ENCODE peak calls at places on chromosomes 16 and 17, in six cellular contexts. J, P, K, D, A and L are unnamed samples.

GRCh38 chr17:40864661-40865380 is 2.2 kb downstream of the KRT12 start:
- DNase-seq in J (no peak), P (no peak), K (no peak), D (no peak), A (no peak), L (no peak)

GRCh38 chr17:39027037-39027436 is 59.8 kb upstream of the FBXO47 start:
- DNase-seq in J (peak; percentile 16), P (peak; percentile 83), K (peak; percentile 79), D (no peak), A (peak; percentile 38), L (peak; percentile 90)

GRCh38 chr17:78664476-78665384 is 87.5 kb upstream of the DNAH17 start:
- DNase-seq in J (no peak), P (peak; percentile 60), K (no peak), D (no peak), A (no peak), L (no peak)

GRCh38 chr17:954431-955164 is 25.0 kb downstream of the NXN start:
- DNase-seq in J (no peak), P (no peak), K (no peak), D (no peak), A (no peak), L (no peak)

GRCh38 chr17:82328994-82329507 is 4.5 kb downstream of the SECTM1 start:
- DNase-seq in J (no peak), P (peak; percentile 61), K (no peak), D (no peak), A (peak; percentile 23), L (no peak)

GRCh38 chr16:17367932-17368331 is 102.8 kb downstream of the XYLT1 start:
- DNase-seq in J (no peak), P (no peak), K (no peak), D (no peak), A (peak; percentile 64), L (peak; percentile 78)

GRCh38 chr17:65154770-65155589 is 17.8 kb downstream of the RGS9 start:
- DNase-seq in J (peak; percentile 71), P (no peak), K (no peak), D (peak; percentile 49), A (no peak), L (no peak)

GRCh38 chr17:81002409-81003361 is 11.0 kb downstream of the CHMP6 start:
- DNase-seq in J (peak; percentile 65), P (peak; percentile 72), K (peak; percentile 71), D (peak; percentile 48), A (no peak), L (no peak)

GRCh38 chr16:67312450-67313118 is 14.0 kb downstream of the KCTD19 start:
- DNase-seq in J (no peak), P (no peak), K (no peak), D (no peak), A (no peak), L (no peak)

GRCh38 chr16:56637814-56638750 is at the start of gene MT1A:
- DNase-seq in J (no peak), P (peak; percentile 83), K (no peak), D (no peak), A (peak; percentile 66), L (peak; percentile 96)

GRCh38 chr16:10517868-10518267 is 62.5 kb downstream of the EMP2 start:
- DNase-seq in J (no peak), P (no peak), K (no peak), D (no peak), A (no peak), L (no peak)

GRCh38 chr16:79698341-79698753 is 97.8 kb upstream of the MAF start:
- DNase-seq in J (no peak), P (no peak), K (no peak), D (no peak), A (no peak), L (no peak)

GRCh38 chr17:56659622-56660021 is 66.1 kb downstream of the NOG start:
- DNase-seq in J (no peak), P (no peak), K (no peak), D (no peak), A (no peak), L (no peak)

GRCh38 chr16:50585331-50585776 is 37.2 kb downstream of the NKD1 start:
- DNase-seq in J (no peak), P (peak; percentile 75), K (no peak), D (no peak), A (no peak), L (peak; percentile 95)

GRCh38 chr16:27444015-27444414 is 42.0 kb downstream of the IL21R start:
- DNase-seq in J (peak; percentile 77), P (no peak), K (no peak), D (peak; percentile 77), A (no peak), L (no peak)

GRCh38 chr17:48995871-48996695 is 1.1 kb upstream of the IGF2BP1 start:
- DNase-seq in J (no peak), P (no peak), K (peak; percentile 93), D (no peak), A (peak; percentile 90), L (no peak)

GRCh38 chr16:82313754-82314153 is 143.7 kb upstream of the MPHOSPH6 start:
- DNase-seq in J (no peak), P (no peak), K (no peak), D (no peak), A (no peak), L (no peak)

GRCh38 chr16:19696312-19696711 is 21.7 kb downstream of the KNOP1 start:
- DNase-seq in J (peak; percentile 38), P (peak; percentile 73), K (peak; percentile 68), D (no peak), A (no peak), L (peak; percentile 92)

GRCh38 chr16:88549671-88550643 is 20.2 kb upstream of the ZC3H18 start:
- DNase-seq in J (no peak), P (no peak), K (no peak), D (no peak), A (peak; percentile 72), L (no peak)

GRCh38 chr17:77504652-77505459 is 364.1 kb downstream of the SEC14L1 start:
- DNase-seq in J (no peak), P (peak; percentile 35), K (no peak), D (no peak), A (no peak), L (peak; percentile 52)

GRCh38 chr16:6189216-6189615 is 1091.6 kb upstream of the EEF2KMT start:
- DNase-seq in J (no peak), P (no peak), K (no peak), D (no peak), A (no peak), L (no peak)